ENCODE peak calls at places on chromosome 10, in six cellular contexts. M is neural crest cell, T is mucosa of descending colon, U is AG04450, I is endothelial cell, P is transverse colon. Y is an unnamed sample.
A peak's percentile ranks its signal among the peaks of the same experiment; 100 is the strongest.

GRCh38 chr10:92699193-92699517 is 9.4 kb downstream of the HHEX start:
- DNase-seq in I (no peak), T (no peak), U (no peak), P (no peak), M (no peak), Y (no peak)

GRCh38 chr10:132971448-132972148 is 29.2 kb upstream of the CFAP46 start:
- DNase-seq in T (no peak), I (no peak), P (no peak), U (no peak), M (no peak), Y (no peak)

GRCh38 chr10:86648706-86649426 is 5.5 kb upstream of the OPN4 start:
- DNase-seq in T (peak; percentile 68), M (no peak), U (peak; percentile 20), I (no peak), P (peak; percentile 65), Y (peak; percentile 82)

GRCh38 chr10:90920986-90921643 is at the start of gene ANKRD1:
- DNase-seq in P (no peak), I (no peak), T (no peak), M (no peak), U (peak; percentile 50), Y (no peak)

GRCh38 chr10:128210215-128211063 is 84.2 kb upstream of the MKI67 start:
- DNase-seq in T (peak; percentile 90), M (peak; percentile 79), I (peak; percentile 85), U (no peak), P (peak; percentile 81), Y (no peak)

GRCh38 chr10:127973810-127974311 is 67.0 kb downstream of the PTPRE start:
- DNase-seq in P (no peak), U (no peak), T (no peak), I (no peak), M (no peak), Y (no peak)

GRCh38 chr10:52451817-52452216 is 137.7 kb downstream of the DKK1 start:
- DNase-seq in P (no peak), U (no peak), T (no peak), I (no peak), M (no peak), Y (peak; percentile 48)

GRCh38 chr10:102003541-102003940 is 52.4 kb downstream of the ARMH3 start:
- DNase-seq in T (no peak), U (no peak), M (no peak), P (no peak), I (no peak), Y (peak; percentile 7)

GRCh38 chr10:114628106-114628505 is 30.0 kb downstream of the ABLIM1 start:
- DNase-seq in U (no peak), M (no peak), T (no peak), P (no peak), I (no peak), Y (no peak)

GRCh38 chr10:102796407-102797176 is 40.6 kb downstream of the CYP17A1 start:
- DNase-seq in U (no peak), I (no peak), M (no peak), P (peak; percentile 82), T (peak; percentile 74), Y (no peak)

GRCh38 chr10:5945561-5946418 is 31.6 kb downstream of the IL15RA start:
- DNase-seq in P (peak; percentile 43), T (peak; percentile 54), U (peak; percentile 93), I (peak; percentile 52), M (no peak), Y (peak; percentile 98)

GRCh38 chr10:3475367-3475766 is 302.8 kb upstream of the PITRM1 start:
- DNase-seq in T (no peak), I (no peak), P (no peak), M (no peak), U (no peak), Y (no peak)

GRCh38 chr10:3476186-3476585 is 303.6 kb upstream of the PITRM1 start:
- DNase-seq in U (no peak), P (no peak), T (no peak), M (no peak), I (no peak), Y (no peak)

GRCh38 chr10:3478153-3478552 is 305.6 kb upstream of the PITRM1 start:
- DNase-seq in P (no peak), M (no peak), U (no peak), T (no peak), I (no peak), Y (no peak)

GRCh38 chr10:3477683-3478082 is 305.1 kb upstream of the PITRM1 start:
- DNase-seq in P (no peak), M (no peak), T (no peak), I (no peak), U (peak; percentile 69), Y (no peak)

GRCh38 chr10:3476640-3477448 is 304.3 kb upstream of the PITRM1 start:
- DNase-seq in U (no peak), I (no peak), M (no peak), T (no peak), P (no peak), Y (no peak)
- TF ChIP-seq CTCF in U (peak; percentile 17), I (no peak), M (no peak), T (no peak), P (no peak), Y (no peak)

GRCh38 chr10:84665883-84666463 is 337.6 kb downstream of the CCSER2 start:
- DNase-seq in P (peak; percentile 11), I (peak; percentile 57), T (peak; percentile 24), M (no peak), U (no peak), Y (no peak)
- TF ChIP-seq CTCF in P (peak; percentile 39), I (peak; percentile 57), T (peak; percentile 12), M (peak; percentile 52), U (peak; percentile 9), Y (no peak)

DNA sequence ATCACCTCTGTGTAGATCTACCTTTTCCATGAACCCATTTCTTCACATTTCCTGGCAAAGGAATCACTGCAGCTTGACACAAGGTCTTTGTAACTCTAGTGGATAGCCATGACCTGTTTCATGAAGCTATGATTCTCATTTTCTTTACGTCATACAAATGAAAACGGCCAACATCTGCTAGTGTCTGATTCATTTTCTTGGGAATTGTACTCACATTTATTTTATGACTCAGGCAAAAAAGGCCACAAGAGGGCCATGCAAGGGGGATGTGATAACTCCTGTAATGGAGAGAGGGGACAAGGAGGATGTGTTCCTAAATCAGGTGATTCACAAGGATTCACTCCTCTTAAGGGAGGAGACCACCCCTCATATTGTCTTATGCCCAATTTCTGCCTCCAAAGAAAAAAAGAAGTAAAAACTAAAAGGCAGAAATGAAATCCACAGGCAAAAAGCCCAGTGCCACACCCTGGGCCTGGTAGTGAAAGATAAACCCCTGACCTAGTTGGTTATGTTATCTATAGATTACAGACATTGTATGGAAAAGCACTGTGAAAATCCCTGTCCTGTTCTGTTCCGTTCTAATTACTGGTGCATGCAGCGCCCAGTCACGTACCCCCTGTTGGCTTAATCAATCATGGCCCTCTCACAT is 249.9 kb downstream of the IPMK start:
- DNase-seq in U (peak; percentile 76), I (no peak), P (no peak), T (no peak), M (no peak), Y (peak; percentile 25)
- TF ChIP-seq CTCF in U (peak; percentile 48), I (no peak), P (no peak), T (no peak), M (no peak), Y (peak; percentile 22)

GRCh38 chr10:71210031-71210871 is 2.1 kb upstream of the UNC5B start:
- DNase-seq in T (no peak), I (no peak), U (no peak), M (no peak), P (no peak), Y (no peak)

GRCh38 chr10:71207578-71207977 is 4.8 kb upstream of the UNC5B start:
- DNase-seq in U (no peak), T (no peak), M (no peak), I (no peak), P (no peak), Y (no peak)

GRCh38 chr10:71211759-71212248 is 566 bp upstream of the UNC5B start:
- DNase-seq in M (no peak), P (no peak), I (no peak), U (no peak), T (no peak), Y (no peak)

GRCh38 chr10:71211053-71211452 is 1.3 kb upstream of the UNC5B start:
- DNase-seq in I (no peak), M (no peak), T (no peak), P (no peak), U (no peak), Y (no peak)

GRCh38 chr10:71209324-71210030 is 2.9 kb upstream of the UNC5B start:
- DNase-seq in I (no peak), P (no peak), T (no peak), U (no peak), M (no peak), Y (no peak)
- TF ChIP-seq CTCF in I (no peak), P (no peak), T (no peak), U (no peak), M (no peak), Y (no peak)

DNA sequence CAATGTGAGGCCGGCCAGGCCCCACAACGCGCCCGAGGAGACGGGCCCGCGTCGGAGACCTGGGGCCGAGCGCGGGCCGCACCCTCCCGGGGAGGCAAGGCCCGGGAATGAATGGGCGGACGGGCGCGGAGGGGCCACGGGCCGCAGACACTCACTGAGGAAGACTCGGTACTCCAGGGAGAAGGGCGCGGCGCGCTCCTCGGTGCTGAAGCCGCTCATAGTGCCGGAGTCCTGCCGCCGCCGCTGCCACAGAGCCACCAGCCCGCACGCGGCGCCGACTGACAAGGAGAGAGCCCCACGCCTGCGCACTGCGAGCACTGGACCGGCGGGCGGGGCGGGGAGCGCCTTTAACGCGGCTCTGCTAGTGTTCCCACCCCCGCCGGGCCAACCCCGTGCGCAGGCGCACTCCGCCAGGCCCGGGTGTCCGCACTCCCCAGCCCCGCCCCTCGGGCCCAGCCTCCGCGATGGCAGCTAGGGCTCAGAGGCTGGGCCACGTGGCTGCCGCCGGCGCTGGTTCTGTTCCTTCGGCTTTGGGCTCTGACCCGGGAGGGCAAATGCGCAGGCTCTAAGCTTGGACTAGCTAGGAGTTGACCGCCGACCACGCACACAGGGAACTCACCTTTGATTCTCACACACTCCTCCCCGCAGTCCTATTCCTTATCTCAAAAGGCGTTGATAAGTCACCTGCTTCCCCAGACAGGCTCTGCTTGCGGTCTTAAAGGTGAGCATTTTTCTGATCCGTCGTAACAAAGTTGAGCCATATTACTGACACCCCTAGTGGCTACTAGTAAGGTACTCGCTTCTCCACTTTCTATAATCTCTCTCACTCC is at the start of gene PPA1:
- DNase-seq in M (peak; percentile 98), P (peak; percentile 99), I (peak; percentile 99), T (peak; percentile 100), U (peak; percentile 78), Y (peak; percentile 90)
- TF ChIP-seq CTCF in M (peak; percentile 49), P (peak; percentile 23), I (no peak), T (no peak), U (peak; percentile 20), Y (no peak)

GRCh38 chr10:76324283-76324682 is 892.9 kb downstream of the LRMDA start:
- DNase-seq in I (no peak), T (peak; percentile 70), U (no peak), M (no peak), P (peak; percentile 69), Y (no peak)
- TF ChIP-seq CTCF in I (no peak), T (no peak), U (no peak), M (no peak), P (no peak), Y (no peak)

GRCh38 chr10:48271323-48271722 is 3.2 kb downstream of the FRMPD2 start:
- DNase-seq in P (no peak), U (no peak), I (no peak), T (no peak), M (no peak), Y (no peak)

GRCh38 chr10:48266528-48266927 is 8.0 kb downstream of the FRMPD2 start:
- DNase-seq in U (no peak), T (no peak), I (no peak), P (no peak), M (no peak), Y (no peak)
- TF ChIP-seq CTCF in U (no peak), T (no peak), I (no peak), P (no peak), M (no peak), Y (no peak)

Y was measured in AG09319.